ENCODE peak calls at places on chromosome 10, in seven cellular contexts. V, G, X, O, A, P and R are unnamed samples.

GRCh38 chr10:62433181-62433692 is 59.1 kb downstream of the ZNF365 start:
- DNase-seq in O (no peak), V (no peak), X (peak), G (peak), A (peak), P (no peak), R (peak)

GRCh38 chr10:102523250-102524029 is 19.7 kb downstream of the SUFU start:
- DNase-seq in A (no peak), P (no peak), X (no peak), G (no peak), V (no peak), O (no peak), R (no peak)

GRCh38 chr10:125060851-125061556 is 99.4 kb downstream of the CTBP2 start:
- DNase-seq in V (no peak), A (peak), O (peak), P (peak), G (no peak), X (peak), R (peak)

GRCh38 chr10:124576526-124577420 is 115.2 kb downstream of the LHPP start:
- DNase-seq in A (no peak), G (no peak), X (no peak), O (no peak), P (no peak), V (no peak), R (no peak)

GRCh38 chr10:127453706-127454105 is 95.4 kb upstream of the NPS start:
- DNase-seq in O (no peak), V (no peak), G (no peak), A (no peak), X (no peak), P (no peak), R (no peak)

GRCh38 chr10:1216576-1217236 is 160.5 kb downstream of the WDR37 start:
- DNase-seq in O (no peak), X (no peak), V (no peak), A (no peak), P (no peak), G (no peak), R (no peak)

GRCh38 chr10:44828515-44829142 is 82.5 kb upstream of the TMEM72 start:
- DNase-seq in P (no peak), A (no peak), V (no peak), X (no peak), G (no peak), O (no peak), R (no peak)

GRCh38 chr10:24153016-24153415 is 55.9 kb upstream of the KIAA1217 start:
- DNase-seq in G (no peak), X (no peak), P (no peak), A (no peak), V (no peak), O (no peak), R (no peak)

GRCh38 chr10:127151541-127151940 is 44.9 kb downstream of the INSYN2A start:
- DNase-seq in A (no peak), V (no peak), P (no peak), O (no peak), X (no peak), G (no peak), R (no peak)

GRCh38 chr10:23702977-23703414 is 264.1 kb downstream of the OTUD1 start:
- DNase-seq in P (peak), V (peak), G (peak), O (peak), A (peak), X (no peak), R (peak)

GRCh38 chr10:87054373-87055295 is 34.5 kb downstream of the FAM25A start:
- DNase-seq in O (no peak), X (no peak), A (no peak), G (no peak), P (no peak), V (peak), R (no peak)

GRCh38 chr10:124943301-124944092 is 1.6 kb downstream of the ZRANB1 start:
- DNase-seq in O (no peak), X (no peak), A (no peak), G (peak), P (no peak), V (no peak), R (no peak)

GRCh38 chr10:101565370-101565900 is 22.6 kb downstream of the POLL start:
- DNase-seq in X (no peak), A (no peak), G (no peak), O (no peak), P (peak), V (no peak), R (no peak)

GRCh38 chr10:29105516-29106215 is 183.2 kb upstream of the LYZL1 start:
- DNase-seq in P (no peak), G (no peak), X (no peak), O (no peak), V (no peak), A (no peak), R (no peak)

GRCh38 chr10:78332699-78333098 is 299.0 kb downstream of the RPS24 start:
- DNase-seq in O (peak), A (no peak), P (peak), G (no peak), V (no peak), X (no peak), R (no peak)

GRCh38 chr10:110498982-110499795 is 1.5 kb downstream of the DUSP5 start:
- DNase-seq in O (no peak), G (no peak), X (no peak), V (no peak), A (peak), P (peak), R (no peak)

GRCh38 chr10:126376956-126377355 is 11.3 kb downstream of the ADAM12 start:
- DNase-seq in V (no peak), O (no peak), G (no peak), A (no peak), P (no peak), X (no peak), R (no peak)

GRCh38 chr10:19014034-19014433 is 34.6 kb upstream of the MALRD1 start:
- DNase-seq in A (no peak), X (no peak), O (no peak), G (no peak), P (no peak), V (no peak), R (no peak)

GRCh38 chr10:119268871-119269506 is 61.6 kb downstream of the GRK5 start:
- DNase-seq in G (no peak), O (no peak), P (no peak), X (no peak), A (no peak), V (peak), R (no peak)

GRCh38 chr10:102479651-102480050 is 22.9 kb downstream of the ACTR1A start:
- DNase-seq in O (no peak), X (no peak), G (no peak), V (no peak), P (no peak), A (no peak), R (no peak)

GRCh38 chr10:23535381-23535780 is 96.5 kb downstream of the OTUD1 start:
- DNase-seq in A (no peak), V (no peak), X (no peak), G (no peak), P (no peak), O (no peak), R (no peak)

GRCh38 chr10:53827261-53827660 is 973.8 kb downstream of the PCDH15 start:
- DNase-seq in O (no peak), G (no peak), V (no peak), X (no peak), A (no peak), P (no peak), R (no peak)

GRCh38 chr10:15695852-15696251 is 23.9 kb downstream of the ITGA8 start:
- DNase-seq in V (no peak), G (no peak), O (no peak), A (no peak), X (no peak), P (no peak), R (no peak)

GRCh38 chr10:27998178-27998953 is 513 bp downstream of the ODAD2 start:
- DNase-seq in X (no peak), G (no peak), A (no peak), P (no peak), V (no peak), O (peak), R (no peak)

GRCh38 chr10:79304479-79305087 is 42.7 kb upstream of the PPIF start:
- DNase-seq in V (no peak), G (no peak), P (no peak), X (no peak), O (no peak), A (no peak), R (no peak)

GRCh38 chr10:49499305-49499851 is 39.5 kb downstream of the ERCC6 start:
- DNase-seq in X (no peak), A (no peak), G (no peak), P (peak), O (no peak), V (no peak), R (no peak)

GRCh38 chr10:18140149-18140956 is at the start of gene CACNB2:
- DNase-seq in X (no peak), P (peak), G (no peak), O (peak), V (no peak), A (peak), R (no peak)

GRCh38 chr10:102280397-102281015 is 35.2 kb downstream of the GBF1 start:
- DNase-seq in O (no peak), P (peak), V (no peak), A (no peak), X (no peak), G (no peak), R (no peak)

GRCh38 chr10:93030409-93030808 is 30.2 kb upstream of the CYP26C1 start:
- DNase-seq in X (no peak), O (no peak), P (no peak), A (no peak), V (no peak), G (no peak), R (no peak)

DNA sequence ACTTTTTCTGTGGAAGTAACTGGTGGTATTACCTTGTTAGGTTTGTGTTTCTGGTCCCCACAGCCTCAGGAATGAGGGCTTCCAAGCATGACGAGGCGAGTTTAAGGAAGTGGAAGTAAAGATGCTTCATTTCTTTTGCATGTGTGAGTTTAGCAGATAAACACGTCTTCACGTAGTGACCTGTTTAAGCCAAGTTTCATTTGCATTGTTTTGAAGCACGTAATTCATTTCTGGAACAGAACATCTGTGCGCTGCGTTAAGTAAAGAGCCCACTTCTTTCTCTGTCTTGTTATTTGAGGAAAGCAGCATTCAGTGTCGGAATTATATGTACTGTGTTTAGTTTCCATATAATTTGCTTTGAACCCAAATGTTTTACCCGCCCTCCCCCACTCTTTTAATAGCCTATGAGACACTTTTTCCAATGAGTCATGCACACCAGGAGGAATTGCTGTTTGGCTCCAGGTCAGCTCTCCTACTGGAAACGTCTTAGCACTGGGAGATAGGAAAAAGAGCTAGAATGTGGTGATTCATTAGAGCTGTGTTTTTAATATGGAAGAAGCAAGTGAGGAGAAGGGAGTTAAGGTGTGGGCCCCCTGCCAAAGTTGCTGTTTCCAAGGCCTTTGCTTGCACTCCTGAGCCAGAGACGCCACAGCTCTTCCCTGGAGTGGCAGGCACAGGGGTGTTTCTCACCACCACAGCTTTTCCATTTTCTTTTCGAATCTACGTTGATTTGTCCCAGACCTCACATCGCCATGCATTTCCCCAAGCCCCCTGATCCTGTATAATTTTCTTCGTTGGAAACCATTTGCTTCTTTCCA is 36.8 kb downstream of the BTBD16 start:
- DNase-seq in X (peak), V (peak), G (peak), O (peak), A (peak), P (peak), R (no peak)
- H3K4me3 ChIP-seq in X (peak), V (no peak), G (peak), O (no peak), A (no peak), P (no peak), R (peak)

GRCh38 chr10:91745086-91745831 is 53.0 kb upstream of the TNKS2 start:
- DNase-seq in G (peak), O (no peak), V (no peak), A (no peak), X (no peak), P (no peak), R (peak)
- TF ChIP-seq CTCF in G (peak), O (no peak), V (no peak), A (no peak), X (peak), P (no peak), R (no peak)

DNA sequence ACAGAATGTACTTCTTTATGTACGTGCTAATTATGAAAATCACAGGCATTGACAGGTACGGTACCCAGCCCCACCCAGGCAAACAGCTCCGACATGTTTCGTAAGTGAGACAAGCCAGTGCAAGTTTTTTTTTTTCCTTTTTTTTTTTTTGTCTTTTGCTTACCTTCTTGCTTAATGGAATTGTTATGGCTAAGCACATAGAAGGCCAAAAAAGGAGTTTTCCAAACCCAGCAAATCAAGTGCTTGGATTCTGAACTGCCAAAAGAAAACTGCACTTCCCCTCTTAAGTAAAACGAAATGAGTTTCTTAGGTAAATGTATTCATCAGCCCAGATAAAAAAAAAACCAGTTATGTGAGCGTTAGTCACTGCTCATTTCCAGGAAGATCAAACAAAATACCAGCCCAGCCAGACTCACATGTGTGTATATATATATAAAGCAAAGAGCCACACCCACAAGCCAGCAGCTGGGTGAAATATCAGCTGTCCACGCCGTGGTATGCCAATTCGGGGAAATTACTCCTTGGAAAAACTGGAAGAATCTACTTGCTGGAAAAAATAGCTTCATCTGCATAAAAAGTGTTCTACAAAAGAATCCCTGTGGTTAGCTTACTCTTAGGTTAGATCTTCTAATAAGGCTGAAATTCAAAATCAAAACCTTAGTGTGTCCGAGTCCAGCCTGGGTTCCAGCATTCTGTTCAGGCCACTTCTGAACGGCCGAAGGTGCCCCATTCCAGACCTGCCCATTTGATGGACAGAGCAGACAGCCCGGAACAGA is 8.0 kb downstream of the KLF6 start:
- DNase-seq in X (peak), O (peak), P (peak), G (peak), V (no peak), A (peak), R (peak)
- H3K4me3 ChIP-seq in X (peak), O (no peak), P (no peak), G (peak), V (no peak), A (no peak), R (peak)

DNA sequence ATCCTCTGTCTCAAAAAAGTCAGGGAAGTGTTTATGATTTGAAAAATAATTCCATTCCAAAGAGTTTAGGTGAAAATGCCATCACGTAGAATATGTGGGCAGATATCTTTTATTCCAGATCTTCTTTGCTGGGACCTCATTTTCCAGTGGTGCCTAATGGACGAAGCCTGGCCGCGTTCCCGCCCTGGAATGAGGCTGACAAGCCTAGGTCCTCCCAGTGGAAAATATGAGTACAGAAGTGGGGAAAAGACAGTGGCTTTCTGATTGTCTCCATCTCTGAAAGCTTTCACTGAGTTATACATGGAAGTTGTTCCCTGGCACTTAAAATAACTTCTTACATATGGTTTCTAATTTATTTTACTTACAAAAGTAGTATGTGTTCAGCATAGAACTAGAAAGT is 139.4 kb downstream of the TACC2 start:
- DNase-seq in G (no peak), X (no peak), O (no peak), V (no peak), P (no peak), A (peak), R (no peak)
- TF ChIP-seq CTCF in G (no peak), X (no peak), O (no peak), V (no peak), P (no peak), A (peak), R (no peak)

GRCh38 chr10:132785433-132786278 is at the start of gene NKX6-2:
- DNase-seq in V (no peak), X (no peak), A (no peak), P (no peak), G (no peak), O (no peak), R (no peak)
- H3K4me3 ChIP-seq in V (no peak), X (peak), A (no peak), P (peak), G (peak), O (peak), R (no peak)